ENCODE peak calls at places on chromosomes 11 and 22, in nine cellular contexts. One of them, this sample, is unnamed.

GRCh38 chr11:31720225-31720624 is 90.9 kb downstream of the PAX6 start:
- DNase-seq in neural progenitor cell: no peak
- DNase-seq in epithelial cell of prostate: no peak
- DNase-seq in brain microvascular endothelial cell: no peak
- DNase-seq in stimulated activated CD4-positive, alpha-beta T cell treated with anti-CD3 and anti-CD28 coated beads, Interleukin-15, amount 100 ng/mL, for 1 hour: no peak
- DNase-seq in EH: no peak
- DNase-seq in hippocampal formation: no peak
- DNase-seq in stomach: no peak
- DNase-seq in memory B cell: no peak
- DNase-seq in this sample: no peak

GRCh38 chr22:48856308-48856615 is 971.4 kb downstream of the BRD1 start:
- DNase-seq in brain microvascular endothelial cell: no peak
- DNase-seq in stimulated activated CD4-positive, alpha-beta T cell treated with anti-CD3 and anti-CD28 coated beads, Interleukin-15, amount 100 ng/mL, for 1 hour: no peak
- DNase-seq in memory B cell: no peak
- DNase-seq in neural progenitor cell: no peak
- DNase-seq in EH: no peak
- DNase-seq in stomach: no peak
- DNase-seq in epithelial cell of prostate: no peak
- DNase-seq in hippocampal formation: no peak
- DNase-seq in this sample: no peak

GRCh38 chr11:36431429-36432092 is 78.5 kb downstream of the TRAF6 start:
- DNase-seq in epithelial cell of prostate: peak
- DNase-seq in stimulated activated CD4-positive, alpha-beta T cell treated with anti-CD3 and anti-CD28 coated beads, Interleukin-15, amount 100 ng/mL, for 1 hour: no peak
- DNase-seq in hippocampal formation: peak
- DNase-seq in EH: peak
- DNase-seq in brain microvascular endothelial cell: peak
- DNase-seq in neural progenitor cell: peak
- DNase-seq in stomach: peak
- DNase-seq in memory B cell: no peak
- DNase-seq in this sample: no peak

GRCh38 chr11:32154275-32154674 is 63.4 kb downstream of the RCN1 start:
- DNase-seq in brain microvascular endothelial cell: peak
- DNase-seq in stomach: no peak
- DNase-seq in hippocampal formation: no peak
- DNase-seq in neural progenitor cell: no peak
- DNase-seq in EH: peak
- DNase-seq in epithelial cell of prostate: no peak
- DNase-seq in memory B cell: no peak
- DNase-seq in stimulated activated CD4-positive, alpha-beta T cell treated with anti-CD3 and anti-CD28 coated beads, Interleukin-15, amount 100 ng/mL, for 1 hour: no peak
- DNase-seq in this sample: no peak

GRCh38 chr11:128039140-128040021 is 548.0 kb downstream of the ETS1 start:
- DNase-seq in neural progenitor cell: no peak
- DNase-seq in memory B cell: no peak
- DNase-seq in brain microvascular endothelial cell: peak
- DNase-seq in hippocampal formation: no peak
- DNase-seq in EH: peak
- DNase-seq in stimulated activated CD4-positive, alpha-beta T cell treated with anti-CD3 and anti-CD28 coated beads, Interleukin-15, amount 100 ng/mL, for 1 hour: peak
- DNase-seq in stomach: peak
- DNase-seq in epithelial cell of prostate: peak
- DNase-seq in this sample: no peak

GRCh38 chr11:14537134-14537599 is 17.0 kb upstream of the PSMA1 start:
- DNase-seq in neural progenitor cell: peak
- DNase-seq in EH: peak
- DNase-seq in stomach: no peak
- DNase-seq in memory B cell: peak
- DNase-seq in hippocampal formation: peak
- DNase-seq in epithelial cell of prostate: no peak
- DNase-seq in stimulated activated CD4-positive, alpha-beta T cell treated with anti-CD3 and anti-CD28 coated beads, Interleukin-15, amount 100 ng/mL, for 1 hour: no peak
- DNase-seq in brain microvascular endothelial cell: peak
- DNase-seq in this sample: peak

GRCh38 chr11:123258877-123259276 is 63.8 kb upstream of the CLMP start:
- DNase-seq in epithelial cell of prostate: no peak
- DNase-seq in brain microvascular endothelial cell: no peak
- DNase-seq in EH: no peak
- DNase-seq in stomach: no peak
- DNase-seq in neural progenitor cell: no peak
- DNase-seq in hippocampal formation: no peak
- DNase-seq in memory B cell: no peak
- DNase-seq in stimulated activated CD4-positive, alpha-beta T cell treated with anti-CD3 and anti-CD28 coated beads, Interleukin-15, amount 100 ng/mL, for 1 hour: no peak
- DNase-seq in this sample: no peak

GRCh38 chr11:118917488-118918127 is 8.1 kb downstream of the BCL9L start:
- DNase-seq in hippocampal formation: no peak
- DNase-seq in brain microvascular endothelial cell: peak
- DNase-seq in stomach: no peak
- DNase-seq in neural progenitor cell: no peak
- DNase-seq in stimulated activated CD4-positive, alpha-beta T cell treated with anti-CD3 and anti-CD28 coated beads, Interleukin-15, amount 100 ng/mL, for 1 hour: no peak
- DNase-seq in EH: peak
- DNase-seq in memory B cell: no peak
- DNase-seq in epithelial cell of prostate: peak
- DNase-seq in this sample: no peak

GRCh38 chr11:9535189-9535781 is 38.2 kb upstream of the WEE1 start:
- DNase-seq in neural progenitor cell: peak
- DNase-seq in stimulated activated CD4-positive, alpha-beta T cell treated with anti-CD3 and anti-CD28 coated beads, Interleukin-15, amount 100 ng/mL, for 1 hour: peak
- DNase-seq in epithelial cell of prostate: peak
- DNase-seq in memory B cell: peak
- DNase-seq in hippocampal formation: no peak
- DNase-seq in brain microvascular endothelial cell: peak
- DNase-seq in EH: peak
- DNase-seq in stomach: peak
- DNase-seq in this sample: peak

GRCh38 chr11:88164806-88165205 is 10.4 kb downstream of the RAB38 start:
- DNase-seq in stomach: no peak
- DNase-seq in EH: no peak
- DNase-seq in epithelial cell of prostate: no peak
- DNase-seq in brain microvascular endothelial cell: no peak
- DNase-seq in memory B cell: no peak
- DNase-seq in hippocampal formation: no peak
- DNase-seq in neural progenitor cell: no peak
- DNase-seq in stimulated activated CD4-positive, alpha-beta T cell treated with anti-CD3 and anti-CD28 coated beads, Interleukin-15, amount 100 ng/mL, for 1 hour: no peak
- DNase-seq in this sample: no peak

GRCh38 chr22:48240935-48241230 is 1478.4 kb downstream of the TBC1D22A start:
- DNase-seq in memory B cell: no peak
- DNase-seq in EH: no peak
- DNase-seq in brain microvascular endothelial cell: no peak
- DNase-seq in hippocampal formation: no peak
- DNase-seq in epithelial cell of prostate: no peak
- DNase-seq in neural progenitor cell: no peak
- DNase-seq in stimulated activated CD4-positive, alpha-beta T cell treated with anti-CD3 and anti-CD28 coated beads, Interleukin-15, amount 100 ng/mL, for 1 hour: no peak
- DNase-seq in stomach: peak
- DNase-seq in this sample: no peak

GRCh38 chr22:25172153-25172552 is 27.5 kb upstream of the CRYBB3 start:
- DNase-seq in stimulated activated CD4-positive, alpha-beta T cell treated with anti-CD3 and anti-CD28 coated beads, Interleukin-15, amount 100 ng/mL, for 1 hour: no peak
- DNase-seq in brain microvascular endothelial cell: no peak
- DNase-seq in EH: no peak
- DNase-seq in epithelial cell of prostate: no peak
- DNase-seq in neural progenitor cell: no peak
- DNase-seq in stomach: peak
- DNase-seq in hippocampal formation: no peak
- DNase-seq in memory B cell: no peak
- DNase-seq in this sample: no peak

GRCh38 chr11:17267576-17267975 is 9.0 kb upstream of the NUCB2 start:
- DNase-seq in brain microvascular endothelial cell: no peak
- DNase-seq in hippocampal formation: no peak
- DNase-seq in neural progenitor cell: no peak
- DNase-seq in EH: peak
- DNase-seq in memory B cell: no peak
- DNase-seq in stomach: no peak
- DNase-seq in stimulated activated CD4-positive, alpha-beta T cell treated with anti-CD3 and anti-CD28 coated beads, Interleukin-15, amount 100 ng/mL, for 1 hour: no peak
- DNase-seq in epithelial cell of prostate: peak
- DNase-seq in this sample: no peak

GRCh38 chr22:24466831-24467249 is 28.3 kb upstream of the UPB1 start:
- DNase-seq in stomach: no peak
- DNase-seq in EH: peak
- DNase-seq in neural progenitor cell: peak
- DNase-seq in epithelial cell of prostate: no peak
- DNase-seq in stimulated activated CD4-positive, alpha-beta T cell treated with anti-CD3 and anti-CD28 coated beads, Interleukin-15, amount 100 ng/mL, for 1 hour: no peak
- DNase-seq in memory B cell: no peak
- DNase-seq in brain microvascular endothelial cell: peak
- DNase-seq in hippocampal formation: no peak
- DNase-seq in this sample: no peak

GRCh38 chr11:119590651-119591308 is 138.2 kb downstream of the NECTIN1 start:
- DNase-seq in epithelial cell of prostate: peak
- DNase-seq in hippocampal formation: no peak
- DNase-seq in stimulated activated CD4-positive, alpha-beta T cell treated with anti-CD3 and anti-CD28 coated beads, Interleukin-15, amount 100 ng/mL, for 1 hour: no peak
- DNase-seq in EH: no peak
- DNase-seq in memory B cell: no peak
- DNase-seq in neural progenitor cell: peak
- DNase-seq in stomach: peak
- DNase-seq in brain microvascular endothelial cell: no peak
- DNase-seq in this sample: no peak

GRCh38 chr11:72553748-72554147 is 119.4 kb upstream of the CLPB start:
- DNase-seq in epithelial cell of prostate: no peak
- DNase-seq in memory B cell: no peak
- DNase-seq in neural progenitor cell: peak
- DNase-seq in stomach: no peak
- DNase-seq in hippocampal formation: no peak
- DNase-seq in EH: peak
- DNase-seq in brain microvascular endothelial cell: no peak
- DNase-seq in stimulated activated CD4-positive, alpha-beta T cell treated with anti-CD3 and anti-CD28 coated beads, Interleukin-15, amount 100 ng/mL, for 1 hour: no peak
- DNase-seq in this sample: no peak

GRCh38 chr11:120516461-120517389 is 5.2 kb downstream of the GRIK4 start:
- DNase-seq in stimulated activated CD4-positive, alpha-beta T cell treated with anti-CD3 and anti-CD28 coated beads, Interleukin-15, amount 100 ng/mL, for 1 hour: no peak
- DNase-seq in EH: no peak
- DNase-seq in memory B cell: no peak
- DNase-seq in stomach: no peak
- DNase-seq in neural progenitor cell: peak
- DNase-seq in brain microvascular endothelial cell: no peak
- DNase-seq in hippocampal formation: no peak
- DNase-seq in epithelial cell of prostate: no peak
- DNase-seq in this sample: no peak

GRCh38 chr11:116189378-116190170 is 583.2 kb downstream of the BUD13 start:
- DNase-seq in memory B cell: no peak
- DNase-seq in stimulated activated CD4-positive, alpha-beta T cell treated with anti-CD3 and anti-CD28 coated beads, Interleukin-15, amount 100 ng/mL, for 1 hour: no peak
- DNase-seq in epithelial cell of prostate: no peak
- DNase-seq in hippocampal formation: no peak
- DNase-seq in EH: no peak
- DNase-seq in stomach: no peak
- DNase-seq in neural progenitor cell: peak
- DNase-seq in brain microvascular endothelial cell: no peak
- DNase-seq in this sample: no peak

GRCh38 chr22:17257578-17257977 is 38.3 kb upstream of the ADA2 start:
- DNase-seq in epithelial cell of prostate: no peak
- DNase-seq in hippocampal formation: no peak
- DNase-seq in stimulated activated CD4-positive, alpha-beta T cell treated with anti-CD3 and anti-CD28 coated beads, Interleukin-15, amount 100 ng/mL, for 1 hour: no peak
- DNase-seq in stomach: no peak
- DNase-seq in neural progenitor cell: peak
- DNase-seq in memory B cell: no peak
- DNase-seq in brain microvascular endothelial cell: no peak
- DNase-seq in EH: no peak
- DNase-seq in this sample: no peak

GRCh38 chr22:32617883-32618282 is 143.3 kb downstream of the FBXO7 start:
- DNase-seq in memory B cell: no peak
- DNase-seq in neural progenitor cell: no peak
- DNase-seq in brain microvascular endothelial cell: no peak
- DNase-seq in EH: no peak
- DNase-seq in epithelial cell of prostate: no peak
- DNase-seq in hippocampal formation: no peak
- DNase-seq in stomach: no peak
- DNase-seq in stimulated activated CD4-positive, alpha-beta T cell treated with anti-CD3 and anti-CD28 coated beads, Interleukin-15, amount 100 ng/mL, for 1 hour: no peak
- DNase-seq in this sample: no peak

GRCh38 chr11:92504534-92504933 is 279.9 kb downstream of the FAT3 start:
- DNase-seq in hippocampal formation: no peak
- DNase-seq in stimulated activated CD4-positive, alpha-beta T cell treated with anti-CD3 and anti-CD28 coated beads, Interleukin-15, amount 100 ng/mL, for 1 hour: no peak
- DNase-seq in stomach: peak
- DNase-seq in neural progenitor cell: no peak
- DNase-seq in epithelial cell of prostate: no peak
- DNase-seq in memory B cell: no peak
- DNase-seq in EH: no peak
- DNase-seq in brain microvascular endothelial cell: no peak
- DNase-seq in this sample: no peak

GRCh38 chr11:119319702-119320592 is 3.0 kb upstream of the MCAM start:
- DNase-seq in memory B cell: no peak
- DNase-seq in neural progenitor cell: peak
- DNase-seq in hippocampal formation: peak
- DNase-seq in epithelial cell of prostate: no peak
- DNase-seq in EH: no peak
- DNase-seq in stomach: no peak
- DNase-seq in brain microvascular endothelial cell: no peak
- DNase-seq in stimulated activated CD4-positive, alpha-beta T cell treated with anti-CD3 and anti-CD28 coated beads, Interleukin-15, amount 100 ng/mL, for 1 hour: no peak
- DNase-seq in this sample: no peak

GRCh38 chr11:83403990-83404389 is 117.8 kb upstream of the CCDC90B start:
- DNase-seq in stimulated activated CD4-positive, alpha-beta T cell treated with anti-CD3 and anti-CD28 coated beads, Interleukin-15, amount 100 ng/mL, for 1 hour: no peak
- DNase-seq in brain microvascular endothelial cell: no peak
- DNase-seq in EH: no peak
- DNase-seq in neural progenitor cell: no peak
- DNase-seq in hippocampal formation: no peak
- DNase-seq in memory B cell: no peak
- DNase-seq in epithelial cell of prostate: no peak
- DNase-seq in stomach: no peak
- DNase-seq in this sample: no peak

GRCh38 chr11:74035264-74035663 is 26.4 kb upstream of the UCP3 start:
- DNase-seq in neural progenitor cell: no peak
- DNase-seq in brain microvascular endothelial cell: no peak
- DNase-seq in hippocampal formation: no peak
- DNase-seq in epithelial cell of prostate: peak
- DNase-seq in EH: peak
- DNase-seq in stimulated activated CD4-positive, alpha-beta T cell treated with anti-CD3 and anti-CD28 coated beads, Interleukin-15, amount 100 ng/mL, for 1 hour: no peak
- DNase-seq in stomach: no peak
- DNase-seq in memory B cell: no peak
- DNase-seq in this sample: no peak

GRCh38 chr11:108847288-108847687 is 182.4 kb downstream of the DDX10 start:
- DNase-seq in stomach: no peak
- DNase-seq in hippocampal formation: no peak
- DNase-seq in epithelial cell of prostate: no peak
- DNase-seq in memory B cell: no peak
- DNase-seq in stimulated activated CD4-positive, alpha-beta T cell treated with anti-CD3 and anti-CD28 coated beads, Interleukin-15, amount 100 ng/mL, for 1 hour: no peak
- DNase-seq in brain microvascular endothelial cell: no peak
- DNase-seq in EH: no peak
- DNase-seq in neural progenitor cell: no peak
- DNase-seq in this sample: no peak

This sample was measured in GM12892.